ENCODE peak calls at places on chromosome X, in eight cellular contexts. D is stimulated activated naive CD8-positive, alpha-beta T cell treated with anti-CD3 and anti-CD28 coated beads, Interleukin-15, amount 100 ng/mL, for 72 hours; O is substantia nigra; A is pulmonary artery endothelial cell; Z is stimulated activated CD8-positive, alpha-beta memory T cell treated with anti-CD3 and anti-CD28 coated beads, Interleukin-15, amount 100 ng/mL, for 24 hours; V is omental fat pad; R is CD8-positive, alpha-beta memory T cell; F is GM12864. Q is an unnamed sample.
A peak's percentile ranks its signal among the peaks of the same experiment; 100 is the strongest.

GRCh38 chrX:25015486-25016360 is at the start of gene ARX:
- DNase-seq in D (no peak), V (no peak), Z (no peak), F (no peak), O (peak; percentile 6), A (peak; percentile 13), R (no peak), Q (peak; percentile 37)

GRCh38 chrX:45596190-45596808 is 395.6 kb upstream of the DIPK2B start:
- DNase-seq in F (no peak), A (no peak), Z (no peak), V (no peak), O (no peak), R (no peak), D (no peak), Q (no peak)

GRCh38 chrX:84362184-84362838 is 139.9 kb downstream of the HDX start:
- DNase-seq in A (no peak), V (no peak), D (no peak), F (no peak), O (no peak), R (no peak), Z (no peak), Q (no peak)

GRCh38 chrX:141935645-141936044 is 32.0 kb downstream of the MAGEC1 start:
- DNase-seq in V (no peak), D (no peak), O (no peak), Z (no peak), R (no peak), A (no peak), F (no peak), Q (no peak)

GRCh38 chrX:96182366-96182765 is 502.3 kb upstream of the DIAPH2 start:
- DNase-seq in F (no peak), O (no peak), D (no peak), V (no peak), A (no peak), Z (no peak), R (no peak), Q (no peak)

GRCh38 chrX:39869846-39870601 is 227.7 kb downstream of the BCOR start:
- DNase-seq in D (peak; percentile 67), R (peak; percentile 90), O (no peak), Z (peak; percentile 10), V (no peak), A (no peak), F (no peak), Q (no peak)

GRCh38 chrX:150202641-150203248 is 160.4 kb upstream of the MAMLD1 start:
- DNase-seq in R (no peak), V (no peak), A (no peak), Z (no peak), D (no peak), O (no peak), F (no peak), Q (no peak)

GRCh38 chrX:131729295-131729694 is 185.4 kb downstream of the OR13H1 start:
- DNase-seq in Z (no peak), O (peak; percentile 70), R (no peak), D (no peak), V (peak; percentile 63), F (no peak), A (peak; percentile 71), Q (no peak)

GRCh38 chrX:76202471-76202870 is 29.6 kb downstream of the PBDC1 start:
- DNase-seq in D (no peak), R (no peak), O (no peak), Z (no peak), A (no peak), F (no peak), V (no peak), Q (no peak)

GRCh38 chrX:101057095-101057714 is 5.3 kb upstream of the TRMT2B start:
- DNase-seq in V (no peak), F (no peak), O (no peak), A (peak; percentile 80), D (no peak), R (no peak), Z (no peak), Q (no peak)

GRCh38 chrX:85243761-85244410 is at the start of the genes SATL1 and ZNF711:
- DNase-seq in A (no peak), O (peak; percentile 10), R (peak; percentile 16), Z (no peak), F (no peak), D (peak; percentile 19), V (no peak), Q (peak; percentile 65)

GRCh38 chrX:30153175-30153880 is 62.0 kb upstream of the MAGEB2 start:
- DNase-seq in O (no peak), D (no peak), V (no peak), R (no peak), F (no peak), Z (no peak), A (no peak), Q (no peak)

Q was measured in G401.